ENCODE peak calls at places on chromosomes 2 and 18, in seven cellular contexts. Z is CD8-positive, alpha-beta T cell; K is mammary epithelial cell; B is MG63; S is cardiac muscle cell; X is PC-9; U is brain microvascular endothelial cell. I is an unnamed sample.
A peak's percentile ranks its signal among the peaks of the same experiment; 100 is the strongest.

GRCh38 chr2:232576995-232577394 is 26.5 kb downstream of the EIF4E2 start:
- DNase-seq in B (no peak), U (peak; percentile 10), X (no peak), S (no peak), K (peak; percentile 10), Z (no peak), I (no peak)

GRCh38 chr2:23375448-23375847 is 9.5 kb upstream of the KLHL29 start:
- DNase-seq in S (no peak), Z (no peak), X (no peak), U (no peak), B (no peak), K (peak; percentile 41), I (no peak)

GRCh38 chr2:1945837-1946236 is 201.5 kb upstream of the PXDN start:
- DNase-seq in K (no peak), S (no peak), Z (no peak), B (no peak), X (no peak), U (no peak), I (no peak)

GRCh38 chr18:41389936-41390667 is 564.9 kb upstream of the PIK3C3 start:
- DNase-seq in U (no peak), K (no peak), S (no peak), B (no peak), X (no peak), Z (no peak), I (no peak)

GRCh38 chr2:130728549-130729310 is at the start of gene GPR148:
- DNase-seq in B (no peak), S (no peak), K (no peak), U (no peak), X (no peak), Z (no peak), I (no peak)

GRCh38 chr2:8049851-8050571 is 631.8 kb upstream of the ID2 start:
- DNase-seq in K (peak; percentile 56), X (no peak), S (no peak), U (no peak), B (no peak), Z (no peak), I (no peak)

GRCh38 chr2:147297820-147298219 is 547.0 kb upstream of the ACVR2A start:
- DNase-seq in S (no peak), K (no peak), B (no peak), Z (no peak), X (no peak), U (no peak), I (no peak)

GRCh38 chr18:48623468-48624220 is 84.8 kb downstream of the CTIF start:
- DNase-seq in Z (no peak), S (no peak), X (no peak), U (peak; percentile 69), K (peak; percentile 60), B (no peak), I (peak; percentile 88)

GRCh38 chr18:12333650-12334279 is 25.7 kb downstream of the TUBB6 start:
- DNase-seq in S (no peak), B (no peak), X (no peak), U (no peak), Z (no peak), K (no peak), I (no peak)

GRCh38 chr2:161237397-161238263 is 70.6 kb upstream of the PSMD14 start:
- DNase-seq in U (no peak), X (no peak), B (peak; percentile 36), Z (peak; percentile 16), S (peak; percentile 53), K (peak; percentile 33), I (no peak)

GRCh38 chr2:55311444-55311870 is 42.4 kb upstream of the MTIF2 start:
- DNase-seq in Z (no peak), U (peak; percentile 23), S (no peak), K (peak; percentile 59), X (no peak), B (peak; percentile 11), I (peak; percentile 12)

GRCh38 chr2:30214064-30214463 is 17.3 kb upstream of the LBH start:
- DNase-seq in Z (no peak), K (no peak), X (no peak), B (no peak), U (no peak), S (no peak), I (no peak)

GRCh38 chr2:219551412-219551811 is 7.6 kb downstream of the TMEM198 start:
- DNase-seq in S (no peak), Z (no peak), B (peak; percentile 23), K (peak; percentile 33), X (no peak), U (no peak), I (no peak)

GRCh38 chr2:106117882-106118684 is 76.0 kb downstream of the UXS1 start:
- DNase-seq in B (no peak), U (no peak), K (peak; percentile 47), Z (no peak), X (peak; percentile 78), S (no peak), I (no peak)

GRCh38 chr2:55047677-55048299 is 2.5 kb downstream of the RTN4 start:
- DNase-seq in U (no peak), X (peak; percentile 12), Z (no peak), B (peak; percentile 46), S (no peak), K (peak; percentile 79), I (no peak)

GRCh38 chr2:63283273-63283672 is 232.6 kb downstream of the OTX1 start:
- DNase-seq in S (no peak), X (no peak), U (no peak), Z (no peak), K (no peak), B (no peak), I (no peak)

GRCh38 chr2:32284321-32284720 is 6.6 kb downstream of the YIPF4 start:
- DNase-seq in B (no peak), X (no peak), K (peak; percentile 75), Z (no peak), S (no peak), U (no peak), I (no peak)

DNA sequence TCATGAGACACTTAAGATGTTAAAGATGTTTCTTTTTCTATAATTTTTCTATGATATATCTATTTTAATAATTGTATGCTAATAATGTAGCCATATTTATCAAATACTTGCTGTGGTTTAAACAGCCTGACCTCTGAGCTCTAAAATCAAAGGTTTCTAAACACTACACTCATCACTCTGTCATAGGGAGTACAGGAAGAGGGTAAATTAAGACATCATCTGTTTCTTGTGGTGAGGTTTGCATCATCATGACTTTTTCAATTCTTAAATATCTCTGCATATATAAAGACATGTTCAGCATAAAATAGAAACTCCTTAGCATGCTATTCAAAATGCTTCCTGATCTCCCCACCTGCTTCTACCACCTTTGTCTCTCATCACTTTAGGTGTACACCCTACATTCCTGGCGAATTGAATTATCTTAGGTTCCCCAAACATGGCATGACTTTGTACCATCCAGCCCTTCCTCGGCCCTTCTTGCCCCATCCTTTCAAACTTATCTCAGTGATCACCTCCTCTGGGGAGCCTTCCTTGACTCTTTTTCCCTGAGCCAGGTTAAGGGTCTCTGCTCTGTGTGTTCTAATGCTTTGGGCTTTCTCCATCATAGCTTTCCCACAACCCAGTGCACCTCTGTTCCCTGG is 105.3 kb upstream of the TTN start:
- DNase-seq in B (no peak), Z (no peak), K (peak; percentile 65), S (no peak), X (no peak), U (no peak), I (no peak)
- H3K4me3 ChIP-seq in B (no peak overlapping the region), Z (no peak overlapping the region), K (no peak overlapping the region), S (no peak overlapping the region), X (no peak overlapping the region), U (no peak overlapping the region), I (no peak overlapping the region)

GRCh38 chr2:189127756-189128155 is 51.8 kb downstream of the COL5A2 start:
- DNase-seq in K (no peak), Z (no peak), X (no peak), B (no peak), S (no peak), U (no peak), I (no peak)
- H3K36me3 ChIP-seq in K (no peaks in the 10 kb centered on the region), Z (no peaks in the 10 kb centered on the region), X (no peaks in the 10 kb centered on the region), B (peaks cover 45% of the 10 kb centered on the region), S (no peaks in the 10 kb centered on the region), U (peaks cover 11% of the 10 kb centered on the region), I (no peaks in the 10 kb centered on the region)

GRCh38 chr18:34594243-34594642 is 115.9 kb upstream of the DTNA start:
- DNase-seq in Z (no peak), S (no peak), X (no peak), U (no peak), B (no peak), K (no peak), I (no peak)

GRCh38 chr18:34600874-34601273 is 109.2 kb upstream of the DTNA start:
- DNase-seq in X (no peak), B (no peak), K (no peak), Z (no peak), S (no peak), U (no peak), I (no peak)

GRCh38 chr18:34598136-34598635 is 111.9 kb upstream of the DTNA start:
- DNase-seq in Z (no peak), X (no peak), U (no peak), S (no peak), K (no peak), B (no peak), I (no peak)

GRCh38 chr18:34595673-34596072 is 114.4 kb upstream of the DTNA start:
- DNase-seq in Z (no peak), S (no peak), B (no peak), K (peak; percentile 26), U (peak; percentile 11), X (no peak), I (no peak)

DNA sequence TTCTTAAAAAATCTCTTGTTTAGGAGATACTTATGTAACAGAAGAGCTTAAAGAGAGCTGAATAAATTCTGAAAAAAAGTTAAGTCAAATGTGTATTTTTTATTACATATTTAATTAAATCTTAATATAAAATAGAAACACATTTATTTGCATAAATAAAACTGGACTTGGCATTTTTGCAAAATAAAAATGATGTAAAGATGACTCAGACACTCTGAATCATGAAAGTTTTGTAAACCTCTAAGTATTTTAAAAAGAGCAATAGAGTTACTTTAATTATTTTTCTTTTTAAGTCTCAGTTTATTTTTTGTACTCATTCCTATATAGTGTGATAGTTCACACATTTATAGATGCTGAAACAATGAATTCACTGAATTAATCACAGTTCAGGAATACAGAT is 110.0 kb upstream of the DTNA start:
- DNase-seq in U (no peak), S (no peak), K (peak; percentile 19), Z (no peak), X (no peak), B (no peak), I (no peak)
- H3K4me3 ChIP-seq in U (no peak overlapping the region), S (no peak overlapping the region), K (no peak overlapping the region), Z (no peak overlapping the region), X (no peak overlapping the region), B (no peak overlapping the region), I (no peak overlapping the region)

DNA sequence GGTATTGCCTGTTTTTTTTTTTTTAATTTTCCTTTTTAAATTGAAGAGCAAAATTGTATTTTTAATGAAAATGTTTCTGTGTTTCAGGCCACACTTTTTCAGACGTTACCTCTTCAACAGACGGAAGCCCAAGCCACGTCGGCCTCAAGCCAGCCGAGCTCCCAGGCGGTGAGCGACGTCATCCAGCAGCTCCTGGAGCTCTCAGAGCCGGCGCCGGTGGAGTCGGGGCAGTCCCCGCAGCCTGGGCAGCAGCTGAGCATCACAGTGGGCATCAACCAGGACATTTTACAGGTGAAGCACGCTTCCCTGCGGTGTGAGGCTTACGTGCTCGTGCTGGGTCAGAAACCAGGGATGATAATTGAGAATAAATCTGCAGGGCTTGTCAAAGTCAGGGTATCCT is 57.7 kb downstream of the ZNF236 start:
- DNase-seq in S (peak; percentile 37), Z (no peak), K (no peak), B (no peak), U (no peak), X (no peak), I (no peak)
- H3K36me3 ChIP-seq in S (peaks cover 29% of the 10 kb centered on the region), Z (peaks cover 30% of the 10 kb centered on the region), K (peaks cover 21% of the 10 kb centered on the region), B (peaks cover 30% of the 10 kb centered on the region), U (peaks cover 12% of the 10 kb centered on the region), X (no peaks in the 10 kb centered on the region), I (no peaks in the 10 kb centered on the region)